ENCODE peak calls at places on chromosomes 13 and 19, in ten cellular contexts. One of them, this sample, is unnamed.

GRCh38 chr19:46144756-46145155 is 3.3 kb upstream of the IGFL2 start:
- DNase-seq in nephron progenitor cell: no peak
- DNase-seq in H1: no peak
- DNase-seq in stimulated activated CD4-positive, alpha-beta T cell treated with anti-CD3 and anti-CD28 coated beads, Interleukin-12 subunit alpha, Interleukin-12 subunit beta, amount 100 ng/mL, for 24 hours: no peak
- DNase-seq in RWPE1: no peak
- DNase-seq in hypothalamus: no peak
- DNase-seq in fibroblast of mammary gland: no peak
- DNase-seq in HEK293T: no peak
- DNase-seq in ovary: no peak
- DNase-seq in effector CD4-positive, alpha-beta T cell: no peak
- DNase-seq in this sample: no peak

GRCh38 chr19:33825556-33825955 is 28.9 kb downstream of the KCTD15 start:
- DNase-seq in hypothalamus: no peak
- DNase-seq in nephron progenitor cell: no peak
- DNase-seq in RWPE1: no peak
- DNase-seq in effector CD4-positive, alpha-beta T cell: no peak
- DNase-seq in H1: no peak
- DNase-seq in HEK293T: no peak
- DNase-seq in stimulated activated CD4-positive, alpha-beta T cell treated with anti-CD3 and anti-CD28 coated beads, Interleukin-12 subunit alpha, Interleukin-12 subunit beta, amount 100 ng/mL, for 24 hours: no peak
- DNase-seq in ovary: no peak
- DNase-seq in fibroblast of mammary gland: no peak
- DNase-seq in this sample: no peak

GRCh38 chr19:44848036-44848804 is 2.1 kb downstream of the NECTIN2 start:
- DNase-seq in effector CD4-positive, alpha-beta T cell: no peak
- DNase-seq in RWPE1: peak
- DNase-seq in hypothalamus: no peak
- DNase-seq in ovary: peak
- DNase-seq in nephron progenitor cell: peak
- DNase-seq in H1: peak
- DNase-seq in stimulated activated CD4-positive, alpha-beta T cell treated with anti-CD3 and anti-CD28 coated beads, Interleukin-12 subunit alpha, Interleukin-12 subunit beta, amount 100 ng/mL, for 24 hours: no peak
- DNase-seq in fibroblast of mammary gland: peak
- DNase-seq in HEK293T: peak
- DNase-seq in this sample: peak

GRCh38 chr13:28528848-28529247 is 33.9 kb upstream of the FLT1 start:
- DNase-seq in HEK293T: no peak
- DNase-seq in fibroblast of mammary gland: peak
- DNase-seq in H1: no peak
- DNase-seq in effector CD4-positive, alpha-beta T cell: no peak
- DNase-seq in stimulated activated CD4-positive, alpha-beta T cell treated with anti-CD3 and anti-CD28 coated beads, Interleukin-12 subunit alpha, Interleukin-12 subunit beta, amount 100 ng/mL, for 24 hours: no peak
- DNase-seq in nephron progenitor cell: no peak
- DNase-seq in hypothalamus: no peak
- DNase-seq in RWPE1: no peak
- DNase-seq in ovary: no peak
- DNase-seq in this sample: peak

GRCh38 chr13:23500858-23501257 is 67.4 kb upstream of the SACS start:
- DNase-seq in effector CD4-positive, alpha-beta T cell: no peak
- DNase-seq in nephron progenitor cell: no peak
- DNase-seq in stimulated activated CD4-positive, alpha-beta T cell treated with anti-CD3 and anti-CD28 coated beads, Interleukin-12 subunit alpha, Interleukin-12 subunit beta, amount 100 ng/mL, for 24 hours: no peak
- DNase-seq in ovary: no peak
- DNase-seq in H1: no peak
- DNase-seq in hypothalamus: no peak
- DNase-seq in RWPE1: no peak
- DNase-seq in HEK293T: no peak
- DNase-seq in fibroblast of mammary gland: peak
- DNase-seq in this sample: peak

GRCh38 chr19:49421039-49421877 is 2.0 kb downstream of the PTH2 start:
- DNase-seq in effector CD4-positive, alpha-beta T cell: no peak
- DNase-seq in stimulated activated CD4-positive, alpha-beta T cell treated with anti-CD3 and anti-CD28 coated beads, Interleukin-12 subunit alpha, Interleukin-12 subunit beta, amount 100 ng/mL, for 24 hours: no peak
- DNase-seq in RWPE1: peak
- DNase-seq in HEK293T: peak
- DNase-seq in ovary: peak
- DNase-seq in nephron progenitor cell: peak
- DNase-seq in hypothalamus: no peak
- DNase-seq in fibroblast of mammary gland: peak
- DNase-seq in H1: peak
- DNase-seq in this sample: peak

GRCh38 chr13:92547256-92547655 is 679.4 kb upstream of the GPC6 start:
- DNase-seq in H1: no peak
- DNase-seq in RWPE1: peak
- DNase-seq in nephron progenitor cell: no peak
- DNase-seq in HEK293T: no peak
- DNase-seq in ovary: no peak
- DNase-seq in stimulated activated CD4-positive, alpha-beta T cell treated with anti-CD3 and anti-CD28 coated beads, Interleukin-12 subunit alpha, Interleukin-12 subunit beta, amount 100 ng/mL, for 24 hours: no peak
- DNase-seq in fibroblast of mammary gland: no peak
- DNase-seq in effector CD4-positive, alpha-beta T cell: no peak
- DNase-seq in hypothalamus: no peak
- DNase-seq in this sample: no peak

GRCh38 chr19:41351339-41352245 is 2.1 kb downstream of the TGFB1 start:
- DNase-seq in effector CD4-positive, alpha-beta T cell: peak
- DNase-seq in stimulated activated CD4-positive, alpha-beta T cell treated with anti-CD3 and anti-CD28 coated beads, Interleukin-12 subunit alpha, Interleukin-12 subunit beta, amount 100 ng/mL, for 24 hours: peak
- DNase-seq in ovary: peak
- DNase-seq in HEK293T: peak
- DNase-seq in H1: peak
- DNase-seq in RWPE1: peak
- DNase-seq in nephron progenitor cell: peak
- DNase-seq in hypothalamus: peak
- DNase-seq in fibroblast of mammary gland: peak
- DNase-seq in this sample: peak

GRCh38 chr13:49649244-49649962 is 21.1 kb downstream of the ARL11 start:
- DNase-seq in fibroblast of mammary gland: peak
- DNase-seq in H1: no peak
- DNase-seq in stimulated activated CD4-positive, alpha-beta T cell treated with anti-CD3 and anti-CD28 coated beads, Interleukin-12 subunit alpha, Interleukin-12 subunit beta, amount 100 ng/mL, for 24 hours: no peak
- DNase-seq in RWPE1: peak
- DNase-seq in hypothalamus: no peak
- DNase-seq in nephron progenitor cell: no peak
- DNase-seq in ovary: no peak
- DNase-seq in effector CD4-positive, alpha-beta T cell: no peak
- DNase-seq in HEK293T: no peak
- DNase-seq in this sample: peak